ENCODE peak calls at places on chromosomes 12 and 14, in four cellular contexts. F is mammary epithelial cell, Y is brain microvascular endothelial cell, K is fibroblast of mammary gland. B is an unnamed sample.
A peak's percentile ranks its signal among the peaks of the same experiment; 100 is the strongest.

GRCh38 chr12:109393437-109394345 is 46.0 kb downstream of the MYO1H start:
- DNase-seq in F (peak; percentile 41), Y (peak; percentile 45), K (peak; percentile 57), B (peak; percentile 10)

GRCh38 chr14:84927096-84927910 is 602.6 kb upstream of the FLRT2 start:
- DNase-seq in F (no peak), Y (no peak), K (no peak), B (no peak)

GRCh38 chr14:94483729-94484275 is 7.8 kb upstream of the SERPINA9 start:
- DNase-seq in F (peak; percentile 83), Y (peak; percentile 66), K (peak; percentile 40), B (no peak)

GRCh38 chr12:128920468-128920867 is 67.2 kb downstream of the GLT1D1 start:
- DNase-seq in F (peak; percentile 3), Y (peak; percentile 4), K (peak; percentile 41), B (no peak)

GRCh38 chr12:114238808-114239207 is 167.1 kb downstream of the TBX5 start:
- DNase-seq in F (no peak), Y (peak; percentile 8), K (peak; percentile 7), B (no peak)

GRCh38 chr12:108825205-108825950 is 32.0 kb downstream of the SSH1 start:
- DNase-seq in F (no peak), Y (no peak), K (peak; percentile 78), B (no peak)

GRCh38 chr14:95046711-95047681 is 110.3 kb downstream of the DICER1 start:
- DNase-seq in F (no peak), Y (no peak), K (no peak), B (peak; percentile 33)

GRCh38 chr12:56614627-56615026 is 15.5 kb downstream of the BAZ2A start:
- DNase-seq in F (no peak), Y (no peak), K (no peak), B (no peak)

GRCh38 chr12:88628856-88629509 is 48.7 kb upstream of the KITLG start:
- DNase-seq in F (no peak), Y (no peak), K (peak; percentile 44), B (no peak)

GRCh38 chr12:16424531-16424930 is 77.1 kb downstream of the MGST1 start:
- DNase-seq in F (no peak), Y (no peak), K (no peak), B (no peak)

GRCh38 chr12:70843363-70843762 is 77.2 kb downstream of the PTPRR start:
- DNase-seq in F (no peak), Y (no peak), K (no peak), B (peak; percentile 34)

GRCh38 chr12:94272280-94272679 is 123.9 kb downstream of the PLXNC1 start:
- DNase-seq in F (no peak), Y (no peak), K (no peak), B (no peak)

GRCh38 chr12:52245962-52246577 is 13.0 kb downstream of the KRT7 start:
- DNase-seq in F (no peak), Y (no peak), K (no peak), B (no peak)
- H3K4me3 ChIP-seq in F (no peak overlapping the region), Y (no peak overlapping the region), K (no peak overlapping the region), B (no peak overlapping the region)

DNA sequence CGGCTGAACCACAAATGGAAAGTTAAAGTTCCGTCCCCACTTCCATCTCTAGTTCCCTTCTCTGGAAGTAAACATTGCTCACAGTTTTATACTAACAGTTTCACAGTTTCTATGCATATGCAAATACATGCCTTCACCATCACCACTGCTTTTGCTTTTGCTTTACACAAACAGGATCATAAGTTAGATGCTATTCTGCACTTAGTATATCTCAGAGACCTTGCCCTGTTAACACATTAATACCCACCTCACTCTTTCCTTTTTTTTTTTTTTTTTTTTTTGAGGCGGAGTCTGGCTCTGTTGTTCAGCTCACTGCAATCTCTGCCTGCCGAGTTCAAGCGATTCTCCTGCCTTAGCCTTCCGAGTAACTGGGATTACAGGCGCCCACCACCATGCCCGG is 879 bp downstream of the TEP1 start:
- DNase-seq in F (peak; percentile 4), Y (no peak), K (no peak), B (no peak)
- H3K4me3 ChIP-seq in F (peak overlapping the region; percentile 98), Y (peak overlapping the region; percentile 94), K (peak overlapping the region; percentile 91), B (peak overlapping the region; percentile 84)

DNA sequence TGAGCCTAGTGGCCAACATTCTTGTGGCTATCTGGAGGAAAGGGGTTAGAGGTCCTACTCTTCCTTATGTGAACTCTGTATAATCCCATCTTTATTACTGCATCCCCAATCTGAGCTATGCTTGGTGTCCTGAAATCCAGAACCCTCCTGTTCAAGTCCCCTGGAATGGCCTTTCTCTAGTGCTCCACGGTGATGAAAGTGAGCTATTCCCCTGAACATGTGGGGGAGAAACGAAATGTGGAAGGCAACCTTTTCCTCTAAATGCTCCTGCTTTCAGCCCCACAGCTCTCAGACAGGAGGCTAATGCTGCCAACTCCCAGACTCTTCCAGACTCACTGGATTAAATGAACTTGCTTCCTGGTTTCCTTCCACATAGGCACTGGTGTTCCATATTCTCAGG is 2.5 kb upstream of the PGAM5 start:
- DNase-seq in F (no peak), Y (no peak), K (no peak), B (no peak)
- H3K4me3 ChIP-seq in F (no peak overlapping the region), Y (no peak overlapping the region), K (no peak overlapping the region), B (no peak overlapping the region)

GRCh38 chr14:75577090-75577489 is 1.3 kb upstream of the FLVCR2 start:
- DNase-seq in F (no peak), Y (no peak), K (no peak), B (no peak)
- H3K4me3 ChIP-seq in F (no peak overlapping the region), Y (no peak overlapping the region), K (no peak overlapping the region), B (no peak overlapping the region)

GRCh38 chr14:89330236-89331002 is 86.6 kb downstream of the FOXN3 start:
- DNase-seq in F (no peak), Y (peak; percentile 87), K (peak; percentile 96), B (no peak)
- H3K4me3 ChIP-seq in F (no peak overlapping the region), Y (no peak overlapping the region), K (no peak overlapping the region), B (no peak overlapping the region)

DNA sequence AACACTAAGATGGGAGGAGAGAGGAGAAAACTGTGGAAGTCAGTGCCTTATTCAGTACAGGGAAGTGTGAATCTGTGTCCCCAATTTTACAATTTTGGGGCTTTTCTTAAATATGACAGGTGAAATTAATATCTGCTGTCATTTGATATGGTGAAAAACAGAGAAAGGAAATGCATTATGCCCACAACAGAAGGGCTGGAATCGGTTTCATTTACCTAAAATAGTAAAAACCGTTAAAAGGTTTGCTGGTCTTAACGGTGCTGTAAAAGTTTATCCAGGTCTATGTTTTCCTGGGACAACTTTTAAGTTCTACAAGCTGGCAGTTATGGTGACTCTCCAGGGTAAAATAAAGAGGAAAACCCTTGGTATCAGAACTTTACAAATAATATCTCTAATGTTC is 310.8 kb downstream of the FUT8 start:
- DNase-seq in F (no peak), Y (no peak), K (no peak), B (no peak)
- H3K4me3 ChIP-seq in F (no peak overlapping the region), Y (no peak overlapping the region), K (no peak overlapping the region), B (no peak overlapping the region)

GRCh38 chr12:31303466-31303865 is 22.5 kb downstream of the SINHCAF start:
- DNase-seq in F (no peak), Y (no peak), K (no peak), B (no peak)

GRCh38 chr12:31298510-31298904 is 27.4 kb downstream of the SINHCAF start:
- DNase-seq in F (no peak), Y (no peak), K (no peak), B (no peak)

GRCh38 chr12:31300341-31300740 is 25.6 kb downstream of the SINHCAF start:
- DNase-seq in F (no peak), Y (no peak), K (no peak), B (no peak)

GRCh38 chr12:31300783-31301182 is 25.2 kb downstream of the SINHCAF start:
- DNase-seq in F (no peak), Y (no peak), K (no peak), B (no peak)

DNA sequence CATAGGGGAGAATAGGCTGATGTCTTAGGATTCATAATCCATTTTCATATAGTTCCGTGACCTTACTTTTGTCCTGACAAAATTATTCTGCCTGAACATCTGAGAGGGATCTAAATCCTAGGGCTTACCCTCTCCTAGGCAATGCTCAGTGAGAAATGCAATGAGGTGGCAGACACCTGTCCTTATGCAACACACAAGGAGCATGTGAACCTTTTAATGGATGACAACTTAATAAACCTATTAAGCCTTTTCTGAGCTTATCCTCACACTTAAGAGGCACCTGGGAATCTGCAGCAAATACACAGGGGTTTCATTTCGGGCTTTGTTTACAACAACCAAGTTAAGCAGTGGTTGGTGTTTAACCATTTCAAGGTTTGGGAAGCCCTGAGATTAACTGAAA is 24.6 kb downstream of the SINHCAF start:
- DNase-seq in F (no peak), Y (no peak), K (no peak), B (no peak)
- H3K4me3 ChIP-seq in F (no peak overlapping the region), Y (no peak overlapping the region), K (no peak overlapping the region), B (no peak overlapping the region)

GRCh38 chr14:51428981-51429380 is 188.9 kb downstream of the TMX1 start:
- DNase-seq in F (no peak), Y (no peak), K (no peak), B (no peak)

GRCh38 chr14:51430600-51430999 is 190.6 kb downstream of the TMX1 start:
- DNase-seq in F (no peak), Y (no peak), K (no peak), B (no peak)

GRCh38 chr14:51431033-51431709 is 191.1 kb downstream of the TMX1 start:
- DNase-seq in F (no peak), Y (no peak), K (no peak), B (no peak)

GRCh38 chr14:51431741-51432140 is 191.7 kb downstream of the TMX1 start:
- DNase-seq in F (no peak), Y (no peak), K (no peak), B (no peak)

DNA sequence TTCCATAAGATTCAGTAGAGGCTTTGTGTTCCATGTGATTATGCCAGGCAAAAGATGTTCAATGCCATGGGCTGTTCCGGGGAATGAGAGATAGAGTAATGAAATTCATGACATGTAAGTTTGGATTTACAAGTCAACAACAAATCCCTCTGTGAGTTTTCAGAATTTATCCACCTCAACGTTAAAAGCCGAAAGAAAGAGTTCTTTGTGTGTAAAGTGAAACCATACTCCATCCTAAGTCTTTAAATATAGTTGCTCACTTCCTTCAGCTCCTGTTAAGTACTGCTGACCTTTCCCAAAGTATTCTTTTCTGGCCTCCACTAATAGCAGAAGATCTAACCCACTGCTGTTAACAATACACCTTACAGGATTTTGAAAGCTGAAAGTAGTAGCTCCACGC is 190.0 kb downstream of the TMX1 start:
- DNase-seq in F (peak; percentile 41), Y (no peak), K (no peak), B (no peak)
- H3K4me3 ChIP-seq in F (peak overlapping the region; percentile 1), Y (no peak overlapping the region), K (no peak overlapping the region), B (no peak overlapping the region)

GRCh38 chr12:4443616-4444015 is 2.0 kb downstream of the FGF6 start:
- DNase-seq in F (no peak), Y (no peak), K (no peak), B (no peak)
- H3K4me3 ChIP-seq in F (no peak overlapping the region), Y (no peak overlapping the region), K (no peak overlapping the region), B (no peak overlapping the region)

B was measured in LNCaP clone FGC.